ENCODE peak calls at places on chromosomes 5 and 9, in four cellular contexts. J, G, A and L are unnamed samples.
A peak's percentile ranks its signal among the peaks of the same experiment; 100 is the strongest.

GRCh38 chr9:89750117-89750551 is 145.3 kb downstream of the GADD45G start:
- DNase-seq in J (no peak), G (peak; percentile 35), A (no peak), L (no peak)

GRCh38 chr5:1294839-1295649 is at the start of gene TERT:
- DNase-seq in J (peak; percentile 71), G (no peak), A (peak; percentile 68), L (peak; percentile 36)

GRCh38 chr5:151686673-151687378 is at the start of gene SPARC:
- DNase-seq in J (no peak), G (peak; percentile 74), A (no peak), L (no peak)

GRCh38 chr9:27749838-27750237 is 176.6 kb upstream of the C9orf72 start:
- DNase-seq in J (no peak), G (peak; percentile 7), A (no peak), L (no peak)

GRCh38 chr5:114223866-114224265 is 138.0 kb upstream of the KCNN2 start:
- DNase-seq in J (no peak), G (no peak), A (no peak), L (no peak)

GRCh38 chr5:132776932-132777208 is 169 bp downstream of the SEPTIN8 start:
- DNase-seq in J (no peak), G (no peak), A (no peak), L (no peak)

GRCh38 chr9:6024035-6024554 is 8.7 kb upstream of the RANBP6 start:
- DNase-seq in J (no peak), G (no peak), A (no peak), L (no peak)

GRCh38 chr5:39190311-39191102 is 28.9 kb downstream of the FYB1 start:
- DNase-seq in J (no peak), G (no peak), A (no peak), L (no peak)

GRCh38 chr9:9108641-9109040 is 1309.1 kb upstream of the DMAC1 start:
- DNase-seq in J (no peak), G (no peak), A (no peak), L (no peak)